ENCODE peak calls at places on chromosomes 6 and 20, in four cellular contexts. K, Z, I and M are unnamed samples.

GRCh38 chr6:35576647-35577046 is 64.0 kb upstream of the TULP1 start:
- DNase-seq in K (no peak), Z (no peak), I (no peak), M (no peak)

GRCh38 chr6:95866732-95867131 is 149.0 kb upstream of the FUT9 start:
- DNase-seq in K (no peak), Z (peak; percentile 14), I (peak; percentile 5), M (no peak)

GRCh38 chr6:38413097-38413800 is 226.5 kb downstream of the BTBD9 start:
- DNase-seq in K (no peak), Z (no peak), I (no peak), M (no peak)

GRCh38 chr6:27599859-27600532 is 127.1 kb upstream of the ZNF184 start:
- DNase-seq in K (no peak), Z (no peak), I (no peak), M (no peak)

GRCh38 chr6:106885659-106886058 is 88.9 kb downstream of the CD24 start:
- DNase-seq in K (no peak), Z (no peak), I (no peak), M (no peak)

GRCh38 chr6:56593801-56594318 is 48.8 kb downstream of the DST start:
- DNase-seq in K (no peak), Z (peak; percentile 26), I (no peak), M (no peak)

GRCh38 chr20:10217517-10218410 is 866 bp upstream of the SNAP25 start:
- DNase-seq in K (peak; percentile 97), Z (peak; percentile 6), I (no peak), M (peak; percentile 75)

GRCh38 chr6:46186583-46186982 is 15.8 kb upstream of the ENPP5 start:
- DNase-seq in K (no peak), Z (no peak), I (no peak), M (no peak)

GRCh38 chr20:44003609-44004008 is 89.0 kb downstream of the TOX2 start:
- DNase-seq in K (no peak), Z (no peak), I (no peak), M (no peak)

GRCh38 chr6:161435426-161436065 is 161.7 kb upstream of the AGPAT4 start:
- DNase-seq in K (no peak), Z (no peak), I (no peak), M (no peak)

GRCh38 chr6:115460913-115461312 is 599.8 kb downstream of the FRK start:
- DNase-seq in K (no peak), Z (no peak), I (no peak), M (no peak)

GRCh38 chr6:71531006-71531405 is 242.4 kb downstream of the OGFRL1 start:
- DNase-seq in K (no peak), Z (no peak), I (no peak), M (no peak)

GRCh38 chr6:34223964-34224940 is 12.4 kb upstream of the HMGA1 start:
- DNase-seq in K (peak; percentile 99), Z (peak; percentile 96), I (no peak), M (peak; percentile 85)
- H2BK12ac ChIP-seq in K (peak overlapping the region; percentile 80), Z (peak overlapping the region; percentile 2), I (peak overlapping the region; percentile 94), M (peak overlapping the region; percentile 46)

GRCh38 chr20:50756447-50756846 is 25.1 kb downstream of the PARD6B start:
- DNase-seq in K (no peak), Z (no peak), I (no peak), M (no peak)
- H3K4me3 ChIP-seq in K (no peak overlapping the region), Z (no peak overlapping the region), I (no peak overlapping the region), M (no peak overlapping the region)

GRCh38 chr20:1417790-1418189 is 24.9 kb upstream of the FKBP1A start:
- DNase-seq in K (no peak), Z (no peak), I (no peak), M (no peak)

GRCh38 chr20:1417273-1417672 is 24.4 kb upstream of the FKBP1A start:
- DNase-seq in K (peak; percentile 91), Z (peak; percentile 83), I (no peak), M (no peak)

GRCh38 chr20:1418335-1418734 is 25.5 kb upstream of the FKBP1A start:
- DNase-seq in K (peak; percentile 82), Z (peak; percentile 98), I (no peak), M (no peak)

GRCh38 chr20:1414982-1415381 is 22.1 kb upstream of the FKBP1A start:
- DNase-seq in K (no peak), Z (peak; percentile 32), I (no peak), M (no peak)

GRCh38 chr20:1415667-1416468 is 23.0 kb upstream of the FKBP1A start:
- DNase-seq in K (peak; percentile 99), Z (peak; percentile 96), I (no peak), M (no peak)
- H2BK12ac ChIP-seq in K (peak overlapping the region; percentile 86), Z (peak overlapping the region; percentile 15), I (no peak overlapping the region), M (no peak overlapping the region)

DNA sequence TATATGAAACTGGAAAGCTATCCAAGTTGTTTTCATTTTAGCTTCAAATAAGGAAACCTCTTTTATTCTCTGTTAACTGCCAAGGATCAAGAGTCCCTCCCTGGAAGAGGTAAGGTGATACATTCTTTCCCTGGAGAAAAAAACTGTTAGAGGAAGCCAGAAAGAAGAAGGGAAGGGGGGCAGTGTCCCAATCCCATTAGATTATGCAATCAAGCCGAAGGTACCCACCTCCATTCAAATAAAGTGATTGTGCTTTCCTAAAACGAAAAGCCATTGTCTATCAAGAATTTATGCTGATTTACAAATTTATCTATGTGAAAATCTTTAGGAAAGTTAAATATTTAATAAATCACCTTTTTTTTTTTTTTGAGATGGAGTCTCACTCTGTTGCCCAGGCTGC is 9.5 kb upstream of the UQCC1 start:
- DNase-seq in K (no peak), Z (no peak), I (no peak), M (no peak)
- H3K4me3 ChIP-seq in K (no peak overlapping the region), Z (no peak overlapping the region), I (no peak overlapping the region), M (no peak overlapping the region)

GRCh38 chr6:73565767-73566485 is 45.1 kb upstream of the EEF1A1 start:
- DNase-seq in K (no peak), Z (peak; percentile 86), I (peak; percentile 67), M (peak; percentile 42)

GRCh38 chr6:73562557-73562956 is 41.7 kb upstream of the EEF1A1 start:
- DNase-seq in K (no peak), Z (no peak), I (no peak), M (no peak)

GRCh38 chr6:73564578-73565345 is 43.9 kb upstream of the EEF1A1 start:
- DNase-seq in K (no peak), Z (no peak), I (no peak), M (no peak)

DNA sequence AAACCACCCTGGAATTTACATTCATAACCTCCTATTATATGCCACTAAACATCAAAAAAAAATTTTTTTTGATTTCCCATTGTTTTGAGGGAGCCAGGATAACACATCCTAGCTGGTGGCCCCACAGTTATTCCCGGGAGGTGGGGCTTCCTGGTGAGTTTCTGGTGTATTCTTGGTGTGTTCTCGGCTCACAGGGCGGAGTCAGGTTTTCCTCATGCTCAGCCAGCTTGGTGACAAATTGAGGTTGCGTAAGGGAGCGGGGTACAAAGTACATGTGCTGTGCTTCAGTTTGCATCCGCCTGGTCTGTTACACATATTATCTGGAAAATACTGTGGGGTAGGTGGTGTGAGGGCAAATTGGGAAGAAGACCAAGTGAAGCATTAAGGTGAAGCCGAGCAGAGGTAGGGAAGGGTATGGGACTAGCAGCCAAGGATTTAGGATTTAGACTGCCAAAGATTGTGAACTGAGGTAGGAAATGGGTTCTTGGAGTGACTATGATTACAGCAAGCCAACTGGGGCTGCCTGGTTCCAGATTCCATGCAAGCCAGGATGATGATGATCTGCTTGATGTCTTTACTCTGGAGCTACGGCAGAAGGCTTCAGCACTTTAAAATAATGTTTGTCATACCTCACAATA is 46.2 kb upstream of the EEF1A1 start:
- DNase-seq in K (peak; percentile 66), Z (peak; percentile 89), I (no peak), M (no peak)
- H2BK12ac ChIP-seq in K (no peak overlapping the region), Z (peak overlapping the region; percentile 74), I (peak overlapping the region; percentile 95), M (no peak overlapping the region)

DNA sequence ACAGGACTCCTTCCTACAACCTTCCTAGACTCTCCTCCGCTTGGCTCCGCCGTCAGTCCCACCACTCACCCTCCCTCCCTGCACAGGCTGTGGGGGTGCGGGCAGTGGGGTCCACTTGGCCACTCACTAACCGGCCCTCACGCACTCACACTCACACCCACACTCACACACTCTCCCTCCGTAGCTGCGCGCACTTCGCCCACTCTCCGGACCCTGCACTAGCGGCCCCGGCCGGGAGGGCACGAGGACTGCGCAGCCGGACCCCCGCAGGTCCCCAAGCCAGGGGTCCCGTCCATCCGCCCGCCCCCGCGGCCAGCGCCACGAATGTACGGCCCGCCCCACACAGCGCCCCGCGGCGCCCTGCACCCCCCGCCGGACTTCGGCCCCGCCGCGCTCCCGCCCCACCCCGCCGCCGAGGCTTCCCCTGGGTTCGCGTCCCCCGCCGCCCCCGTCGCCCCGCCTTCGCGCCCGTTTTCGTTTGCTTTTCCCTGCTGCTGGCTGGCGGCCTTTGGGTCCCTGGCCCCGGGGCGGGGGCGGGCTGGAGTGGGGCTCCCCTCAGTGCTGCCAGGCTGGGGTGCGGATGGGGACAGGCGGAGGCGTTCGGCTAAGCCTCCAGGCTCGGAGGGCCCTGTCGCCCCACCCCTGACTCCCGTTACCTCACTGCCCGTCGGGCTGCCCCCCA is 23.0 kb upstream of the SLC22A7 start:
- DNase-seq in K (no peak), Z (no peak), I (no peak), M (no peak)
- H3K4me3 ChIP-seq in K (peak overlapping the region; percentile 32), Z (no peak overlapping the region), I (peak overlapping the region; percentile 66), M (peak overlapping the region; percentile 73)